ENCODE peak calls at places on chromosome 9, in nine cellular contexts. F, S, L, O, E, D, W, M and A are unnamed samples.

GRCh38 chr9:15306068-15306756 is 804 bp downstream of the TTC39B start:
- DNase-seq in W (peak), M (peak), F (peak), L (peak), E (peak), D (no peak), S (peak), O (peak), A (peak)

GRCh38 chr9:131650254-131650653 is 89.6 kb downstream of the RAPGEF1 start:
- DNase-seq in L (no peak), M (no peak), W (no peak), E (no peak), S (no peak), O (peak), F (peak), D (no peak), A (no peak)

GRCh38 chr9:77442436-77442835 is 205.7 kb downstream of the GNA14 start:
- DNase-seq in W (no peak), L (no peak), O (no peak), S (no peak), M (no peak), E (no peak), F (no peak), D (no peak), A (no peak)

GRCh38 chr9:77099388-77099787 is 77.9 kb upstream of the VPS13A start:
- DNase-seq in S (no peak), E (no peak), D (no peak), M (no peak), O (no peak), F (no peak), L (no peak), W (no peak), A (no peak)

GRCh38 chr9:31542384-31543055 is 841.9 kb upstream of the ACO1 start:
- DNase-seq in M (peak), E (no peak), L (peak), S (peak), O (peak), W (no peak), D (peak), F (peak), A (no peak)

GRCh38 chr9:4750021-4750673 is 9.1 kb upstream of the AK3 start:
- DNase-seq in E (no peak), F (no peak), D (no peak), W (no peak), S (no peak), O (no peak), M (peak), L (peak), A (no peak)

GRCh38 chr9:134936021-134936761 is 18.5 kb upstream of the FCN1 start:
- DNase-seq in D (no peak), S (no peak), F (no peak), E (no peak), O (no peak), L (no peak), W (no peak), M (no peak), A (peak)

GRCh38 chr9:126558051-126558665 is 55.6 kb upstream of the LMX1B start:
- DNase-seq in S (peak), F (peak), L (peak), O (peak), W (peak), M (peak), D (peak), E (peak), A (peak)

GRCh38 chr9:124812401-124813016 is 35.6 kb downstream of the OLFML2A start:
- DNase-seq in M (no peak), D (no peak), W (no peak), L (no peak), E (no peak), F (no peak), S (peak), O (no peak), A (no peak)

GRCh38 chr9:14030350-14030823 is 283.6 kb downstream of the NFIB start:
- DNase-seq in L (no peak), F (no peak), W (no peak), S (no peak), O (no peak), E (peak), M (peak), D (no peak), A (no peak)

GRCh38 chr9:124323904-124324303 is 66.2 kb downstream of the NEK6 start:
- DNase-seq in S (no peak), E (no peak), W (no peak), L (no peak), M (no peak), F (no peak), O (no peak), D (no peak), A (no peak)

GRCh38 chr9:76366275-76366674 is 28.0 kb downstream of the RFK start:
- DNase-seq in S (no peak), M (no peak), E (no peak), D (no peak), L (no peak), O (no peak), F (no peak), W (no peak), A (no peak)

GRCh38 chr9:995776-996175 is 19.3 kb downstream of the DMRT3 start:
- DNase-seq in D (no peak), M (no peak), O (no peak), S (no peak), L (no peak), W (no peak), F (no peak), E (no peak), A (no peak)

GRCh38 chr9:134459164-134459563 is 132.9 kb downstream of the RXRA start:
- DNase-seq in M (no peak), W (no peak), F (peak), O (no peak), E (no peak), L (no peak), D (no peak), S (no peak), A (peak)

GRCh38 chr9:128891354-128892222 is 9.7 kb downstream of the LRRC8A start:
- DNase-seq in L (no peak), O (no peak), S (no peak), F (no peak), M (peak), D (no peak), W (no peak), E (no peak), A (no peak)

GRCh38 chr9:129584136-129584535 is 36.8 kb downstream of the C9orf50 start:
- DNase-seq in E (peak), L (peak), M (peak), S (peak), O (peak), F (peak), D (peak), W (peak), A (no peak)

GRCh38 chr9:129173296-129174101 is 4.6 kb downstream of the IER5L start:
- DNase-seq in L (no peak), M (no peak), E (no peak), F (no peak), S (no peak), W (no peak), O (no peak), D (no peak), A (no peak)

GRCh38 chr9:1941989-1942388 is 73.2 kb upstream of the SMARCA2 start:
- DNase-seq in O (no peak), F (no peak), S (no peak), W (no peak), M (peak), E (no peak), D (no peak), L (peak), A (no peak)

GRCh38 chr9:32550046-32550608 is 2.0 kb upstream of the SMIM27 start:
- DNase-seq in S (no peak), M (peak), E (no peak), W (no peak), L (peak), O (no peak), F (no peak), D (no peak), A (no peak)

GRCh38 chr9:129383005-129383414 is 204.9 kb upstream of the IER5L start:
- DNase-seq in O (no peak), D (no peak), M (no peak), E (peak), L (peak), S (no peak), W (peak), F (peak), A (no peak)

GRCh38 chr9:124267271-124267807 is 9.6 kb downstream of the NEK6 start:
- DNase-seq in D (no peak), M (peak), F (peak), S (no peak), L (no peak), O (peak), W (peak), E (peak), A (peak)

GRCh38 chr9:31677415-31677814 is 707.0 kb upstream of the ACO1 start:
- DNase-seq in W (no peak), O (no peak), E (no peak), L (no peak), M (peak), D (no peak), F (no peak), S (no peak), A (no peak)

GRCh38 chr9:81981881-81982280 is 6.7 kb upstream of the SPATA31D1 start:
- DNase-seq in S (no peak), F (no peak), L (no peak), M (no peak), O (no peak), D (no peak), W (no peak), E (no peak), A (no peak)

GRCh38 chr9:121718063-121718462 is 66.6 kb downstream of the DAB2IP start:
- DNase-seq in W (no peak), D (no peak), M (no peak), E (no peak), L (no peak), F (no peak), S (no peak), O (no peak), A (no peak)

GRCh38 chr9:134968011-134968822 is 50.5 kb upstream of the FCN1 start:
- DNase-seq in S (no peak), E (no peak), F (no peak), L (peak), M (no peak), W (no peak), D (no peak), O (no peak), A (peak)

GRCh38 chr9:83920469-83920941 is 727 bp downstream of the KIF27 start:
- DNase-seq in M (peak), W (peak), D (peak), S (peak), L (peak), O (no peak), E (peak), F (peak), A (no peak)

GRCh38 chr9:93193373-93193725 is 9.4 kb downstream of the WNK2 start:
- DNase-seq in F (no peak), S (no peak), W (peak), O (no peak), E (peak), D (no peak), L (no peak), M (no peak), A (peak)

GRCh38 chr9:108476574-108476973 is 379.2 kb downstream of the ACTL7B start:
- DNase-seq in W (no peak), L (no peak), O (no peak), E (no peak), S (no peak), D (no peak), F (no peak), M (no peak), A (no peak)

GRCh38 chr9:90925581-90926257 is 124.1 kb downstream of the SYK start:
- DNase-seq in E (no peak), F (no peak), W (no peak), S (no peak), D (no peak), L (no peak), M (peak), O (no peak), A (no peak)

GRCh38 chr9:5851445-5851844 is 18.5 kb upstream of the ERMP1 start:
- DNase-seq in E (no peak), W (no peak), O (peak), S (no peak), M (peak), D (peak), F (peak), L (no peak), A (no peak)

GRCh38 chr9:116355153-116355827 is 201.7 kb downstream of the PAPPA start:
- DNase-seq in S (peak), D (no peak), O (no peak), W (peak), E (peak), M (no peak), F (no peak), L (peak), A (no peak)

GRCh38 chr9:105242557-105242956 is 1.9 kb upstream of the SLC44A1 start:
- DNase-seq in F (no peak), O (no peak), M (no peak), D (no peak), L (no peak), S (no peak), W (no peak), E (no peak), A (no peak)

GRCh38 chr9:4147476-4148214 is 152.2 kb downstream of the GLIS3 start:
- DNase-seq in E (no peak), O (no peak), D (no peak), L (peak), F (no peak), W (no peak), S (peak), M (no peak), A (no peak)

GRCh38 chr9:93203713-93204469 is 20.0 kb downstream of the WNK2 start:
- DNase-seq in E (no peak), D (no peak), W (no peak), L (no peak), S (no peak), M (no peak), F (no peak), O (no peak), A (peak)

GRCh38 chr9:89874351-89875321 is 269.8 kb downstream of the GADD45G start:
- DNase-seq in L (no peak), M (no peak), F (peak), O (no peak), D (no peak), S (no peak), E (peak), W (peak), A (peak)

GRCh38 chr9:72951520-72952393 is 1.1 kb downstream of the ALDH1A1 start:
- DNase-seq in F (no peak), M (peak), O (no peak), E (no peak), W (no peak), L (no peak), D (no peak), S (no peak), A (no peak)

GRCh38 chr9:114282926-114283325 is 40.0 kb upstream of the ORM1 start:
- DNase-seq in D (no peak), M (no peak), L (no peak), E (no peak), W (no peak), S (no peak), F (no peak), O (peak), A (peak)

GRCh38 chr9:124306098-124306735 is 48.5 kb downstream of the NEK6 start:
- DNase-seq in L (no peak), W (no peak), S (no peak), O (peak), E (no peak), M (peak), F (peak), D (no peak), A (no peak)

GRCh38 chr9:137219757-137220316 is 2.2 kb downstream of the RNF208 start:
- DNase-seq in M (no peak), E (no peak), S (no peak), D (no peak), L (no peak), W (no peak), F (no peak), O (no peak), A (no peak)

GRCh38 chr9:137217276-137218211 is 4.5 kb downstream of the RNF208 start:
- DNase-seq in O (no peak), E (peak), M (no peak), D (no peak), F (peak), W (peak), S (peak), L (peak), A (no peak)

GRCh38 chr9:137220317-137221094 is 1.5 kb downstream of the RNF208 start:
- DNase-seq in D (no peak), M (no peak), E (no peak), S (no peak), L (peak), F (no peak), W (no peak), O (no peak), A (no peak)

GRCh38 chr9:137218212-137218753 is 3.8 kb downstream of the RNF208 start:
- DNase-seq in E (no peak), W (no peak), O (no peak), S (no peak), F (no peak), L (no peak), M (no peak), D (no peak), A (no peak)

GRCh38 chr9:137218754-137219271 is 3.2 kb downstream of the RNF208 start:
- DNase-seq in F (peak), L (no peak), D (no peak), O (no peak), S (peak), M (peak), W (peak), E (no peak), A (no peak)
- H3K27ac ChIP-seq in F (peak), L (no peak), D (no peak), O (no peak), S (peak), M (peak), W (peak), E (no peak), A (no peak)

GRCh38 chr9:7467186-7467585 is 332.4 kb downstream of the DMAC1 start:
- DNase-seq in O (no peak), D (no peak), W (no peak), F (no peak), E (no peak), M (no peak), L (no peak), S (no peak), A (no peak)
- TF ChIP-seq CTCF in O (no peak), D (no peak), W (no peak), F (no peak), E (no peak), M (no peak), L (no peak), S (no peak), A (no peak)

DNA sequence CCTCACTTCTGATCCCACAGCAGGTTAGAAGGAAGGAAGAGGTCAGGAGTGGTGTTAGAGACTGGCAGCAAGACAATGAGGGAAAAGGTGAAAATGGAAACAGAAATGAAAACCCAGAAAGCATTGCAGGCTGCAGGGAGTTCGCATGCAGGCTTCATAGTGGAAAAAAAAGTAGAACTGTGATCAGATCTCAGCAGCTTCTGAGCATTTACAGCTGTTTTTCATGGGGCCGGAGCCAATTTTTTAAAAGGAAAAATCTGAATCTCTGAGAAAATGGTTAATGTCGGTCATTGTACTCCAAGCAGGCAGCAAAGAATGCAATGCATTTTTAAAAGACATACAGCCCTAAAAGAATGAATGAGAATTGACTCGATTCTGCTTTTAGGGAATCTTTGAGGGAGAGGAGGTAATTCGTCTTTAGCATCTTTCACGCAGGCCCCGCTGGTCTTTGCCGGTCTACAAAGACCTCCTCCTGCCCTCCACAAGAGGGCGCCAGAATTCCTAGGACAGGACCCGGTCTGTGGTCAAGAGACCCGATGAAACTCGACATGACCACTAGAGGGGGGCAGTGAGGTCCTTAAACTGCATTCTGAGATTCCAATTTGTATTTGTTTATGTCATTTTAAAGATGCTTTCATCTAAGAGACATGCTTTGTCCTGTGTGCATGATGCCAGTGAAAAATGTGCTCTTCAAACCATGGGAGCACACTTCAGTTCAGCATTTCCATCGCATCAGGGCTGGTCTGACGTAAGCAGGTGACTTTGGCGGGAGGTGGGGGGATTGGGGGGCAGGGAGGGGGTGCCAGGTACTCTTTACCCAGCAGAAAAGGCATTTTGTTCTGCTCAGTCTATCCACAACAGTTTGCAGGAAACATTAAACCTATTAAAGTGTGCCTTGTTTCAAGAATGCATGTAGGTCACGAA is 43.7 kb upstream of the TMEM252 start:
- DNase-seq in M (peak), F (peak), O (peak), D (peak), L (peak), S (peak), W (peak), E (peak), A (peak)
- TF ChIP-seq POLR2AphosphoS5 in M (no peak), F (no peak), O (no peak), D (no peak), L (no peak), S (no peak), W (peak), E (peak), A (no peak)

GRCh38 chr9:133386338-133386737 is 10.2 kb downstream of the STKLD1 start:
- DNase-seq in F (no peak), S (peak), O (no peak), L (no peak), D (no peak), E (no peak), M (no peak), W (no peak), A (no peak)

GRCh38 chr9:133383438-133383837 is 7.3 kb downstream of the STKLD1 start:
- DNase-seq in E (no peak), S (no peak), W (no peak), L (no peak), D (no peak), O (no peak), F (no peak), M (no peak), A (no peak)

GRCh38 chr9:133385452-133385851 is 9.3 kb downstream of the STKLD1 start:
- DNase-seq in W (no peak), O (no peak), S (no peak), E (no peak), F (no peak), L (no peak), D (no peak), M (no peak), A (no peak)

GRCh38 chr9:133382507-133383141 is 6.5 kb downstream of the STKLD1 start:
- DNase-seq in E (no peak), M (no peak), W (no peak), O (no peak), D (no peak), F (no peak), L (no peak), S (no peak), A (no peak)

DNA sequence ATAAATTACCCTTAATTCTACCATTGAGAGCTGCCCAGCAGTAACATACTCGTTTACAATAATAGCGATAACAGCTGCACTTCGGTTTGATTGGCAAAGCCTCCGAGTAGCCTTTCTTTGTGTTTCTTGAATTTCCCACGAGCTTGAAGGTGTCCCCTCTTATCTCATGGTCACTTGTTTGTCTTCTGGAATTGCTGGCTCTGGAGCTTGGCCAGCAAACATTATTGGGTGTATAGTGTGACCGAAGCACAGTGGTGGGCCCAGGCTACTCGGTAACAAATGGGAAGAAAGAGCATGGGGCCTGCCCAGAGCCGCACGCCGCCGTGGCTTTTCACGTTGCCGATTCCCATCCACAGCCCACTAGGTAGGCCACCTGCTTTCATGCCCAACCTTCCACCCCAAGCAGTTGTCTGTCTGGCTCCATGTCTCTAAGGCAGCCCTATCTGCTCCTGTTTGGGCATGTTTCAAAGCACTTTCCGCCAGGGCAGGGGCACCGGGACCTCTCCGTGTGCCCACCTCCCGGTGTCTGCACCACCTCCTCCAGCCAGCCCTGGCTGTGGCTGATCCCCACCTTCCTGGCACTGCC is 8.7 kb downstream of the STKLD1 start:
- DNase-seq in O (no peak), W (peak), E (no peak), M (no peak), S (peak), F (no peak), D (no peak), L (no peak), A (no peak)
- H3K27ac ChIP-seq in O (no peak), W (no peak), E (no peak), M (no peak), S (no peak), F (no peak), D (no peak), L (no peak), A (no peak)

DNA sequence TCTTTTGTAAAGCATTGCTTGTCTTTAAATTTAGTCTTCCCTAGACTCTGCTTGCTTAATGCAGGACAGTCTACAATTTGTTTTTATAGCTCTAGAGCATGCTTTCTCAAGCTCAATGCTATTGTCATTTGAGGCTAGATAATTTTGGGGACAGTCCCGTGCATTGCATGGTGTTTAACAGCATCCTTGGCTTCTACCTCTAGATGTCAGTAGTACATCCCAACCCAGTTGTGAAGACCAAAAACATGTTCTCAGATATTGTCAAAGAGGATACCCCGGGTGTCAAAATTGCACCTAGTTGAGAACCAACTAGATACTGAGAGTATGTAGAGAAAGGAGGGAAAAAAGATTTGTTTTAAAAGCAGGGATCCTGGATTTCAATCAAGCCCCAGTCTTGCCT is 277.5 kb downstream of the CEMIP2 start:
- DNase-seq in S (peak), M (no peak), E (no peak), W (no peak), D (no peak), F (no peak), L (peak), O (no peak), A (no peak)
- TF ChIP-seq CTCF in S (peak), M (no peak), E (no peak), W (no peak), D (peak), F (no peak), L (peak), O (no peak), A (no peak)